ENCODE peak calls at places on chromosomes 1 and 21, in ten cellular contexts. One of them, this sample, is unnamed. For H3K79me2, the result is how much of the 10 kb centered on the place peaks cover.

GRCh38 chr1:9014475-9015375 is 11.5 kb downstream of the SLC2A7 start:
- DNase-seq in fibroblast of lung: no peak
- DNase-seq in neural progenitor cell: no peak
- DNase-seq in hepatocyte: no peak
- DNase-seq in K562: no peak
- DNase-seq in mammary epithelial cell: no peak
- DNase-seq in keratinocyte: no peak
- DNase-seq in HCT116: no peak
- DNase-seq in PC-3: no peak
- DNase-seq in GM23248: no peak
- DNase-seq in this sample: no peak

GRCh38 chr1:38064232-38064903 is 17.8 kb upstream of the POU3F1 start:
- DNase-seq in keratinocyte: peak
- DNase-seq in GM23248: peak
- DNase-seq in hepatocyte: no peak
- DNase-seq in K562: peak
- DNase-seq in mammary epithelial cell: peak
- DNase-seq in HCT116: peak
- DNase-seq in PC-3: peak
- DNase-seq in fibroblast of lung: peak
- DNase-seq in neural progenitor cell: peak
- DNase-seq in this sample: no peak

GRCh38 chr1:225868631-225869330 is 13.4 kb downstream of the TMEM63A start:
- DNase-seq in neural progenitor cell: no peak
- DNase-seq in keratinocyte: no peak
- DNase-seq in GM23248: no peak
- DNase-seq in PC-3: no peak
- DNase-seq in fibroblast of lung: no peak
- DNase-seq in hepatocyte: no peak
- DNase-seq in HCT116: no peak
- DNase-seq in K562: no peak
- DNase-seq in mammary epithelial cell: no peak
- DNase-seq in this sample: no peak

GRCh38 chr1:212518188-212518951 is 85.7 kb downstream of the NENF start:
- DNase-seq in neural progenitor cell: no peak
- DNase-seq in mammary epithelial cell: peak
- DNase-seq in HCT116: no peak
- DNase-seq in GM23248: peak
- DNase-seq in PC-3: peak
- DNase-seq in fibroblast of lung: peak
- DNase-seq in keratinocyte: no peak
- DNase-seq in K562: no peak
- DNase-seq in hepatocyte: peak
- DNase-seq in this sample: no peak

GRCh38 chr1:152926091-152926490 is 17.7 kb downstream of the IVL start:
- DNase-seq in mammary epithelial cell: peak
- DNase-seq in GM23248: peak
- DNase-seq in fibroblast of lung: peak
- DNase-seq in keratinocyte: no peak
- DNase-seq in PC-3: peak
- DNase-seq in HCT116: peak
- DNase-seq in K562: peak
- DNase-seq in hepatocyte: no peak
- DNase-seq in neural progenitor cell: no peak
- DNase-seq in this sample: no peak

GRCh38 chr1:108983114-108983513 is 19.8 kb upstream of the CLCC1 start:
- DNase-seq in GM23248: no peak
- DNase-seq in PC-3: no peak
- DNase-seq in mammary epithelial cell: no peak
- DNase-seq in K562: no peak
- DNase-seq in neural progenitor cell: no peak
- DNase-seq in hepatocyte: no peak
- DNase-seq in HCT116: no peak
- DNase-seq in keratinocyte: no peak
- DNase-seq in fibroblast of lung: no peak
- DNase-seq in this sample: no peak

GRCh38 chr1:15714438-15715136 is 21.5 kb upstream of the SLC25A34 start:
- DNase-seq in fibroblast of lung: peak
- DNase-seq in GM23248: peak
- DNase-seq in PC-3: no peak
- DNase-seq in mammary epithelial cell: no peak
- DNase-seq in HCT116: no peak
- DNase-seq in hepatocyte: no peak
- DNase-seq in neural progenitor cell: no peak
- DNase-seq in keratinocyte: no peak
- DNase-seq in K562: no peak
- DNase-seq in this sample: no peak

GRCh38 chr1:173253046-173253445 is 45.9 kb upstream of the TNFSF4 start:
- DNase-seq in fibroblast of lung: peak
- DNase-seq in PC-3: peak
- DNase-seq in hepatocyte: no peak
- DNase-seq in GM23248: peak
- DNase-seq in K562: no peak
- DNase-seq in keratinocyte: no peak
- DNase-seq in HCT116: no peak
- DNase-seq in neural progenitor cell: no peak
- DNase-seq in mammary epithelial cell: no peak
- DNase-seq in this sample: no peak

GRCh38 chr1:232293361-232293760 is 336.6 kb downstream of the SIPA1L2 start:
- DNase-seq in PC-3: peak
- DNase-seq in neural progenitor cell: no peak
- DNase-seq in mammary epithelial cell: no peak
- DNase-seq in GM23248: no peak
- DNase-seq in hepatocyte: no peak
- DNase-seq in HCT116: no peak
- DNase-seq in fibroblast of lung: no peak
- DNase-seq in K562: no peak
- DNase-seq in keratinocyte: no peak
- DNase-seq in this sample: no peak

GRCh38 chr1:201530741-201531521 is 8.0 kb upstream of the NAV1 start:
- DNase-seq in mammary epithelial cell: peak
- DNase-seq in GM23248: peak
- DNase-seq in hepatocyte: peak
- DNase-seq in keratinocyte: no peak
- DNase-seq in neural progenitor cell: peak
- DNase-seq in fibroblast of lung: peak
- DNase-seq in HCT116: peak
- DNase-seq in K562: peak
- DNase-seq in PC-3: peak
- DNase-seq in this sample: peak

GRCh38 chr1:164466001-164466421 is 93.0 kb upstream of the PBX1 start:
- DNase-seq in neural progenitor cell: no peak
- DNase-seq in hepatocyte: no peak
- DNase-seq in keratinocyte: no peak
- DNase-seq in HCT116: no peak
- DNase-seq in fibroblast of lung: peak
- DNase-seq in K562: no peak
- DNase-seq in mammary epithelial cell: no peak
- DNase-seq in GM23248: no peak
- DNase-seq in PC-3: no peak
- DNase-seq in this sample: no peak

GRCh38 chr1:201190624-201191051 is at the start of gene IGFN1:
- DNase-seq in keratinocyte: no peak
- DNase-seq in mammary epithelial cell: no peak
- DNase-seq in hepatocyte: no peak
- DNase-seq in HCT116: no peak
- DNase-seq in GM23248: no peak
- DNase-seq in PC-3: no peak
- DNase-seq in fibroblast of lung: no peak
- DNase-seq in neural progenitor cell: peak
- DNase-seq in K562: no peak
- DNase-seq in this sample: no peak

GRCh38 chr1:154352245-154352580 is 26.9 kb downstream of the ATP8B2 start:
- DNase-seq in PC-3: no peak
- DNase-seq in HCT116: no peak
- DNase-seq in fibroblast of lung: no peak
- DNase-seq in mammary epithelial cell: no peak
- DNase-seq in hepatocyte: no peak
- DNase-seq in neural progenitor cell: peak
- DNase-seq in K562: no peak
- DNase-seq in GM23248: no peak
- DNase-seq in keratinocyte: no peak
- DNase-seq in this sample: no peak

GRCh38 chr1:207836616-207837352 is 74.1 kb downstream of the CD34 start:
- DNase-seq in hepatocyte: no peak
- DNase-seq in HCT116: no peak
- DNase-seq in GM23248: no peak
- DNase-seq in keratinocyte: no peak
- DNase-seq in K562: no peak
- DNase-seq in neural progenitor cell: no peak
- DNase-seq in PC-3: no peak
- DNase-seq in mammary epithelial cell: no peak
- DNase-seq in fibroblast of lung: no peak
- DNase-seq in this sample: no peak

GRCh38 chr21:29307718-29308455 is 9.2 kb downstream of the BACH1 start:
- DNase-seq in GM23248: no peak
- DNase-seq in K562: no peak
- DNase-seq in mammary epithelial cell: no peak
- DNase-seq in fibroblast of lung: no peak
- DNase-seq in keratinocyte: no peak
- DNase-seq in neural progenitor cell: no peak
- DNase-seq in hepatocyte: no peak
- DNase-seq in PC-3: no peak
- DNase-seq in HCT116: no peak
- DNase-seq in this sample: no peak
- H3K79me2 ChIP-seq in GM23248: half or more
- H3K79me2 ChIP-seq in K562: half or more
- H3K79me2 ChIP-seq in mammary epithelial cell: half or more
- H3K79me2 ChIP-seq in fibroblast of lung: half or more
- H3K79me2 ChIP-seq in keratinocyte: half or more
- H3K79me2 ChIP-seq in neural progenitor cell: half or more
- H3K79me2 ChIP-seq in hepatocyte: half or more
- H3K79me2 ChIP-seq in PC-3: half or more
- H3K79me2 ChIP-seq in HCT116: half or more
- H3K79me2 ChIP-seq in this sample: half or more

DNA sequence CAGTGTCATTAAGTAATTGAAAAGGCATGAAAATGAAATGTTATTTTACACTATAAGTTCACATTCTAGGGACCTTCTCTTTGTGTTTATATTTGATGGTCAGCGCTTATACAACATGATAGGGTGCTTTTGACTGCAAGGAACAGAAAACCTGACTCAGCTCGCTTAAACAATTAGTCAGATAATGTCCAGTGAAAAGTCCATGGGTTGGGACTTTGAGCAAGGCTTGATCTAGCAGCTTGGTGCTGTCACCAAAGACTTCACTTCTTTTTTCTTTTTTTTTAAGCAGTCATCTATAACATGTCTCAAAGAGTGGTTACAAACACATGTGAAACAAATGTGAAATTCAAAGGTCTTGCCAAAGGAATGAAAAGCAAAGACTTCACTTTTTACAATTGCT is 15.4 kb downstream of the F3 start:
- DNase-seq in neural progenitor cell: no peak
- DNase-seq in PC-3: no peak
- DNase-seq in hepatocyte: no peak
- DNase-seq in K562: no peak
- DNase-seq in fibroblast of lung: peak
- DNase-seq in mammary epithelial cell: no peak
- DNase-seq in HCT116: no peak
- DNase-seq in keratinocyte: no peak
- DNase-seq in GM23248: no peak
- DNase-seq in this sample: no peak
- H3K79me2 ChIP-seq in neural progenitor cell: under half
- H3K79me2 ChIP-seq in PC-3: under half
- H3K79me2 ChIP-seq in hepatocyte: under half
- H3K79me2 ChIP-seq in K562: under half
- H3K79me2 ChIP-seq in fibroblast of lung: under half
- H3K79me2 ChIP-seq in mammary epithelial cell: under half
- H3K79me2 ChIP-seq in HCT116: under half
- H3K79me2 ChIP-seq in keratinocyte: under half
- H3K79me2 ChIP-seq in GM23248: under half
- H3K79me2 ChIP-seq in this sample: under half

GRCh38 chr1:93471284-93471683 is 23.4 kb downstream of the FNBP1L start:
- DNase-seq in K562: no peak
- DNase-seq in GM23248: no peak
- DNase-seq in keratinocyte: no peak
- DNase-seq in neural progenitor cell: no peak
- DNase-seq in fibroblast of lung: no peak
- DNase-seq in mammary epithelial cell: no peak
- DNase-seq in hepatocyte: no peak
- DNase-seq in PC-3: no peak
- DNase-seq in HCT116: no peak
- DNase-seq in this sample: no peak
- H3K79me2 ChIP-seq in K562: under half
- H3K79me2 ChIP-seq in GM23248: half or more
- H3K79me2 ChIP-seq in keratinocyte: under half
- H3K79me2 ChIP-seq in neural progenitor cell: half or more
- H3K79me2 ChIP-seq in fibroblast of lung: under half
- H3K79me2 ChIP-seq in mammary epithelial cell: half or more
- H3K79me2 ChIP-seq in hepatocyte: half or more
- H3K79me2 ChIP-seq in PC-3: half or more
- H3K79me2 ChIP-seq in HCT116: half or more
- H3K79me2 ChIP-seq in this sample: half or more

GRCh38 chr1:55196433-55197035 is 18.6 kb downstream of the USP24 start:
- DNase-seq in keratinocyte: no peak
- DNase-seq in fibroblast of lung: peak
- DNase-seq in GM23248: peak
- DNase-seq in neural progenitor cell: no peak
- DNase-seq in PC-3: no peak
- DNase-seq in K562: peak
- DNase-seq in hepatocyte: no peak
- DNase-seq in HCT116: no peak
- DNase-seq in mammary epithelial cell: no peak
- DNase-seq in this sample: no peak

GRCh38 chr1:55194851-55195250 is 20.3 kb downstream of the USP24 start:
- DNase-seq in mammary epithelial cell: no peak
- DNase-seq in PC-3: no peak
- DNase-seq in GM23248: no peak
- DNase-seq in keratinocyte: no peak
- DNase-seq in hepatocyte: no peak
- DNase-seq in HCT116: no peak
- DNase-seq in fibroblast of lung: no peak
- DNase-seq in K562: no peak
- DNase-seq in neural progenitor cell: no peak
- DNase-seq in this sample: no peak

GRCh38 chr1:55195523-55196233 is 19.5 kb downstream of the USP24 start:
- DNase-seq in GM23248: peak
- DNase-seq in mammary epithelial cell: peak
- DNase-seq in K562: no peak
- DNase-seq in hepatocyte: no peak
- DNase-seq in fibroblast of lung: no peak
- DNase-seq in keratinocyte: no peak
- DNase-seq in PC-3: no peak
- DNase-seq in HCT116: no peak
- DNase-seq in neural progenitor cell: no peak
- DNase-seq in this sample: no peak

GRCh38 chr1:55198044-55198443 is 17.1 kb downstream of the USP24 start:
- DNase-seq in hepatocyte: no peak
- DNase-seq in HCT116: no peak
- DNase-seq in keratinocyte: no peak
- DNase-seq in mammary epithelial cell: no peak
- DNase-seq in GM23248: no peak
- DNase-seq in PC-3: no peak
- DNase-seq in K562: no peak
- DNase-seq in fibroblast of lung: no peak
- DNase-seq in neural progenitor cell: no peak
- DNase-seq in this sample: no peak

DNA sequence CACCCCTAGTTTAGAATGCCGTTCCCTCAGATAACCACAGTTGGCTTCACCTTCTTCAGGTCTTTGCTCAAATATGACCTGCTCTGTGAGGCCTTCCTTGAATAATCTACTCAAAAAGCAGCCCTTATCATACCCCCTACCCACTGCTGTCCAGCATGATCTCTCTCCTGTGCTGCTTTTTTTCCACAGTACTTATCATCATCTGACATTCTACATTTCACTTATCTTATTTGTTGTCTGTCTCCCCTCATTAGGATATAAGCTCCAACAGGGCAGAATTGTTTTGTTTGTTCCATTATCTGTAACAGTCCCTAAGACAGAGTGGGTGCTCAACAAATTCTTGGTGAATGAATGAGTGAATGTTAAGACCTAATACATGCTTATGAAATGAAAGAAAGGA is 18.1 kb downstream of the USP24 start:
- DNase-seq in PC-3: no peak
- DNase-seq in neural progenitor cell: no peak
- DNase-seq in GM23248: no peak
- DNase-seq in K562: peak
- DNase-seq in hepatocyte: no peak
- DNase-seq in keratinocyte: no peak
- DNase-seq in HCT116: no peak
- DNase-seq in mammary epithelial cell: no peak
- DNase-seq in fibroblast of lung: no peak
- DNase-seq in this sample: no peak
- H3K79me2 ChIP-seq in PC-3: half or more
- H3K79me2 ChIP-seq in neural progenitor cell: half or more
- H3K79me2 ChIP-seq in GM23248: half or more
- H3K79me2 ChIP-seq in K562: half or more
- H3K79me2 ChIP-seq in hepatocyte: half or more
- H3K79me2 ChIP-seq in keratinocyte: half or more
- H3K79me2 ChIP-seq in HCT116: half or more
- H3K79me2 ChIP-seq in mammary epithelial cell: half or more
- H3K79me2 ChIP-seq in fibroblast of lung: under half
- H3K79me2 ChIP-seq in this sample: under half

This sample was measured in endothelial cell of umbilical vein.